ENCODE peak calls at places on chromosomes 2 and 18, in eight cellular contexts. One of them, this sample, is unnamed. For H3K9me3, the result is how much of the 10 kb centered on the place peaks cover.

GRCh38 chr2:212843409-212844199 is 305.0 kb upstream of the ERBB4 start:
- DNase-seq in A549: no peak
- DNase-seq in esophagus muscularis mucosa: no peak
- DNase-seq in transverse colon: no peak
- DNase-seq in tibial nerve: no peak
- DNase-seq in IMR-90: peak
- DNase-seq in K562: no peak
- DNase-seq in vagina: no peak
- DNase-seq in this sample: no peak

GRCh38 chr2:201004370-201004769 is 40.9 kb upstream of the ORC2 start:
- DNase-seq in transverse colon: no peak
- DNase-seq in esophagus muscularis mucosa: no peak
- DNase-seq in A549: no peak
- DNase-seq in vagina: no peak
- DNase-seq in tibial nerve: no peak
- DNase-seq in K562: no peak
- DNase-seq in IMR-90: no peak
- DNase-seq in this sample: no peak

GRCh38 chr18:36772339-36772738 is 56.5 kb downstream of the TPGS2 start:
- DNase-seq in esophagus muscularis mucosa: no peak
- DNase-seq in vagina: no peak
- DNase-seq in transverse colon: no peak
- DNase-seq in K562: no peak
- DNase-seq in IMR-90: peak
- DNase-seq in A549: no peak
- DNase-seq in tibial nerve: no peak
- DNase-seq in this sample: no peak

GRCh38 chr2:164981217-164981990 is 26.1 kb upstream of the SLC38A11 start:
- DNase-seq in vagina: no peak
- DNase-seq in esophagus muscularis mucosa: no peak
- DNase-seq in A549: peak
- DNase-seq in transverse colon: no peak
- DNase-seq in tibial nerve: no peak
- DNase-seq in K562: no peak
- DNase-seq in IMR-90: peak
- DNase-seq in this sample: no peak

GRCh38 chr18:2982452-2983172 is 30.3 kb downstream of the LPIN2 start:
- DNase-seq in tibial nerve: no peak
- DNase-seq in esophagus muscularis mucosa: no peak
- DNase-seq in A549: peak
- DNase-seq in K562: peak
- DNase-seq in vagina: no peak
- DNase-seq in IMR-90: no peak
- DNase-seq in transverse colon: peak
- DNase-seq in this sample: no peak

GRCh38 chr2:127984551-127984950 is 43.3 kb downstream of the SAP130 start:
- DNase-seq in vagina: no peak
- DNase-seq in K562: no peak
- DNase-seq in tibial nerve: no peak
- DNase-seq in esophagus muscularis mucosa: no peak
- DNase-seq in transverse colon: no peak
- DNase-seq in IMR-90: peak
- DNase-seq in A549: no peak
- DNase-seq in this sample: no peak

GRCh38 chr2:229071292-229071976 is 199.7 kb downstream of the PID1 start:
- DNase-seq in vagina: no peak
- DNase-seq in transverse colon: no peak
- DNase-seq in IMR-90: no peak
- DNase-seq in K562: no peak
- DNase-seq in A549: no peak
- DNase-seq in esophagus muscularis mucosa: no peak
- DNase-seq in tibial nerve: no peak
- DNase-seq in this sample: no peak

GRCh38 chr2:20322527-20323300 is 27.9 kb downstream of the PUM2 start:
- DNase-seq in tibial nerve: no peak
- DNase-seq in A549: no peak
- DNase-seq in esophagus muscularis mucosa: no peak
- DNase-seq in transverse colon: no peak
- DNase-seq in K562: no peak
- DNase-seq in vagina: no peak
- DNase-seq in IMR-90: no peak
- DNase-seq in this sample: no peak

GRCh38 chr2:85216051-85216431 is 82.8 kb downstream of the TCF7L1 start:
- DNase-seq in esophagus muscularis mucosa: no peak
- DNase-seq in transverse colon: no peak
- DNase-seq in vagina: no peak
- DNase-seq in IMR-90: no peak
- DNase-seq in tibial nerve: no peak
- DNase-seq in A549: no peak
- DNase-seq in K562: no peak
- DNase-seq in this sample: no peak

GRCh38 chr2:65316072-65316471 is 88.4 kb downstream of the ACTR2 start:
- DNase-seq in K562: no peak
- DNase-seq in transverse colon: peak
- DNase-seq in tibial nerve: no peak
- DNase-seq in vagina: no peak
- DNase-seq in IMR-90: peak
- DNase-seq in A549: no peak
- DNase-seq in esophagus muscularis mucosa: peak
- DNase-seq in this sample: no peak

GRCh38 chr2:181138816-181139215 is 158.4 kb downstream of the UBE2E3 start:
- DNase-seq in esophagus muscularis mucosa: no peak
- DNase-seq in transverse colon: no peak
- DNase-seq in A549: peak
- DNase-seq in IMR-90: peak
- DNase-seq in K562: no peak
- DNase-seq in vagina: no peak
- DNase-seq in tibial nerve: no peak
- DNase-seq in this sample: no peak

GRCh38 chr18:49225160-49225559 is 235.3 kb downstream of the DYM start:
- DNase-seq in esophagus muscularis mucosa: no peak
- DNase-seq in vagina: no peak
- DNase-seq in transverse colon: no peak
- DNase-seq in IMR-90: peak
- DNase-seq in A549: no peak
- DNase-seq in tibial nerve: no peak
- DNase-seq in K562: no peak
- DNase-seq in this sample: no peak

GRCh38 chr2:173755798-173756197 is 209.4 kb downstream of the SP3 start:
- DNase-seq in esophagus muscularis mucosa: no peak
- DNase-seq in K562: no peak
- DNase-seq in A549: no peak
- DNase-seq in tibial nerve: no peak
- DNase-seq in vagina: no peak
- DNase-seq in IMR-90: no peak
- DNase-seq in transverse colon: no peak
- DNase-seq in this sample: no peak

GRCh38 chr2:1772868-1773267 is 28.6 kb upstream of the PXDN start:
- DNase-seq in IMR-90: no peak
- DNase-seq in vagina: no peak
- DNase-seq in esophagus muscularis mucosa: no peak
- DNase-seq in K562: no peak
- DNase-seq in tibial nerve: no peak
- DNase-seq in transverse colon: no peak
- DNase-seq in A549: no peak
- DNase-seq in this sample: peak

GRCh38 chr2:159497857-159498256 is 118.5 kb downstream of the BAZ2B start:
- DNase-seq in A549: no peak
- DNase-seq in vagina: no peak
- DNase-seq in transverse colon: no peak
- DNase-seq in esophagus muscularis mucosa: no peak
- DNase-seq in IMR-90: no peak
- DNase-seq in K562: no peak
- DNase-seq in tibial nerve: no peak
- DNase-seq in this sample: no peak

GRCh38 chr2:11028407-11028916 is 116.7 kb downstream of the KCNF1 start:
- DNase-seq in IMR-90: no peak
- DNase-seq in K562: no peak
- DNase-seq in transverse colon: no peak
- DNase-seq in vagina: peak
- DNase-seq in A549: no peak
- DNase-seq in tibial nerve: no peak
- DNase-seq in esophagus muscularis mucosa: no peak
- DNase-seq in this sample: no peak

GRCh38 chr2:231200805-231201474 is 2.5 kb downstream of the ARMC9 start:
- DNase-seq in K562: peak
- DNase-seq in vagina: no peak
- DNase-seq in tibial nerve: no peak
- DNase-seq in esophagus muscularis mucosa: no peak
- DNase-seq in transverse colon: no peak
- DNase-seq in A549: no peak
- DNase-seq in IMR-90: peak
- DNase-seq in this sample: no peak

GRCh38 chr18:21489119-21489750 is 111.3 kb downstream of the ESCO1 start:
- DNase-seq in esophagus muscularis mucosa: no peak
- DNase-seq in A549: peak
- DNase-seq in IMR-90: peak
- DNase-seq in tibial nerve: peak
- DNase-seq in transverse colon: peak
- DNase-seq in K562: peak
- DNase-seq in vagina: no peak
- DNase-seq in this sample: peak

GRCh38 chr2:85838181-85838580 is 50.6 kb downstream of the ST3GAL5 start:
- DNase-seq in vagina: no peak
- DNase-seq in transverse colon: no peak
- DNase-seq in A549: peak
- DNase-seq in esophagus muscularis mucosa: peak
- DNase-seq in IMR-90: no peak
- DNase-seq in K562: no peak
- DNase-seq in tibial nerve: no peak
- DNase-seq in this sample: no peak

GRCh38 chr18:70491734-70492348 is 203.0 kb downstream of the SOCS6 start:
- DNase-seq in A549: peak
- DNase-seq in tibial nerve: peak
- DNase-seq in esophagus muscularis mucosa: no peak
- DNase-seq in transverse colon: peak
- DNase-seq in vagina: no peak
- DNase-seq in IMR-90: peak
- DNase-seq in K562: peak
- DNase-seq in this sample: no peak

GRCh38 chr2:223952280-223952968 is 4.8 kb upstream of the MRPL44 start:
- DNase-seq in tibial nerve: no peak
- DNase-seq in K562: no peak
- DNase-seq in esophagus muscularis mucosa: no peak
- DNase-seq in IMR-90: no peak
- DNase-seq in transverse colon: no peak
- DNase-seq in A549: no peak
- DNase-seq in vagina: no peak
- DNase-seq in this sample: no peak

GRCh38 chr2:240277073-240277806 is 136.8 kb upstream of the OTOS start:
- DNase-seq in IMR-90: peak
- DNase-seq in vagina: no peak
- DNase-seq in A549: no peak
- DNase-seq in tibial nerve: no peak
- DNase-seq in transverse colon: no peak
- DNase-seq in esophagus muscularis mucosa: peak
- DNase-seq in K562: no peak
- DNase-seq in this sample: no peak

GRCh38 chr2:234162876-234163275 is 112.4 kb downstream of the SPP2 start:
- DNase-seq in IMR-90: no peak
- DNase-seq in vagina: no peak
- DNase-seq in transverse colon: no peak
- DNase-seq in esophagus muscularis mucosa: no peak
- DNase-seq in K562: no peak
- DNase-seq in A549: no peak
- DNase-seq in tibial nerve: no peak
- DNase-seq in this sample: no peak

GRCh38 chr18:13542520-13542847 is 183.9 kb downstream of the FAM210A start:
- DNase-seq in K562: no peak
- DNase-seq in transverse colon: no peak
- DNase-seq in esophagus muscularis mucosa: no peak
- DNase-seq in tibial nerve: no peak
- DNase-seq in IMR-90: no peak
- DNase-seq in A549: no peak
- DNase-seq in vagina: peak
- DNase-seq in this sample: no peak
- TF ChIP-seq POLR2A in K562: no peak
- TF ChIP-seq POLR2A in transverse colon: no peak
- TF ChIP-seq POLR2A in esophagus muscularis mucosa: no peak
- TF ChIP-seq POLR2A in tibial nerve: no peak
- TF ChIP-seq POLR2A in IMR-90: no peak
- TF ChIP-seq POLR2A in A549: no peak
- TF ChIP-seq POLR2A in vagina: no peak
- TF ChIP-seq POLR2A in this sample: no peak

DNA sequence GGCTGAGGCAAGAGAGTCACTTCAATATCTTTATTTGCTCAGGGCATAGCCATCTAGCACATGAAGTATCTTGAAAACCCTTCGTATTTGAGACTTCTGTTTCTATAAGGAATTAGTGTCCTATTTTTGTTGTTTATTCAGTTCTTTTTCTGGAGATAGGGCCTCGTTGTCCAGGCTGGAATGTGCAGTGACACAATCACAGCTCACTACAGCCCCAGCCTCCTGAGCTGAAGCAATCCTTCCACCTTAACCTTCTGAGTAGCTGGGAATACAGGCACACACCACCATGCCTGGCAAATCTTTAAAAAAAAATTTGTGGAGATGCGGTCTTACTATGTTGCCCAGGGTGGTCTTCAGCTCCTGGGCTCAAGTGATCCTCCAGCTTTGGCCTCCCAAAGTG is 50.6 kb downstream of the PSMD14 start:
- DNase-seq in IMR-90: no peak
- DNase-seq in transverse colon: no peak
- DNase-seq in esophagus muscularis mucosa: no peak
- DNase-seq in K562: no peak
- DNase-seq in A549: no peak
- DNase-seq in vagina: no peak
- DNase-seq in tibial nerve: no peak
- DNase-seq in this sample: no peak
- H3K9me3 ChIP-seq in IMR-90: under half
- H3K9me3 ChIP-seq in transverse colon: under half
- H3K9me3 ChIP-seq in esophagus muscularis mucosa: under half
- H3K9me3 ChIP-seq in K562: under half
- H3K9me3 ChIP-seq in A549: under half
- H3K9me3 ChIP-seq in vagina: under half
- H3K9me3 ChIP-seq in tibial nerve: under half
- H3K9me3 ChIP-seq in this sample: under half

GRCh38 chr18:50374753-50375391 is at the start of gene SKA1:
- DNase-seq in transverse colon: peak
- DNase-seq in A549: peak
- DNase-seq in tibial nerve: peak
- DNase-seq in IMR-90: peak
- DNase-seq in K562: peak
- DNase-seq in vagina: peak
- DNase-seq in esophagus muscularis mucosa: peak
- DNase-seq in this sample: peak
- TF ChIP-seq POLR2A in transverse colon: peak
- TF ChIP-seq POLR2A in A549: peak
- TF ChIP-seq POLR2A in tibial nerve: peak
- TF ChIP-seq POLR2A in IMR-90: no peak
- TF ChIP-seq POLR2A in K562: peak
- TF ChIP-seq POLR2A in vagina: no peak
- TF ChIP-seq POLR2A in esophagus muscularis mucosa: no peak
- TF ChIP-seq POLR2A in this sample: peak

DNA sequence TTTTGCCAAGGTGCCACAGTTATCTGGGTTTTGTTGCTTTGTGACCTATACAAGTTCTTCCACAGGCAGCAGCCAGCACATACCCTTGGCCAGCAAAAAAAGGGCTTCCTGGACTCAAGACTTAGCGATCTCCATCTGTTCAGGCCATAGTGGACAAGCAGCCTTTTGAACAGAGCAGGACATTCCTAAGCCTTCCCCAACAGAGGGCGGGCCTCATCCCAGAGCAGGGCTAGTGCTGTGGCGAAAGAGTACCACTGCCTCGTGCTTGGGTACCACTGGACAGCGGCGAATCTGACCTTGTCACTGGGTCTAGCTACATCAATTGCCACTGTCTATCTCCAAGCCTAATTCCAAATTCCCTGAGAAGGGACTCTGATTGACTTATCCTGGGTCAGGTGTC is 56.4 kb downstream of the NAB1 start:
- DNase-seq in IMR-90: no peak
- DNase-seq in tibial nerve: no peak
- DNase-seq in esophagus muscularis mucosa: no peak
- DNase-seq in vagina: no peak
- DNase-seq in transverse colon: no peak
- DNase-seq in A549: no peak
- DNase-seq in K562: no peak
- DNase-seq in this sample: no peak
- H3K9me3 ChIP-seq in IMR-90: under half
- H3K9me3 ChIP-seq in tibial nerve: under half
- H3K9me3 ChIP-seq in esophagus muscularis mucosa: under half
- H3K9me3 ChIP-seq in vagina: under half
- H3K9me3 ChIP-seq in transverse colon: under half
- H3K9me3 ChIP-seq in A549: under half
- H3K9me3 ChIP-seq in K562: under half
- H3K9me3 ChIP-seq in this sample: under half